ENCODE peak calls at places on chromosomes 16 and 17, in ten cellular contexts. D is activated T-helper 1 cell treated with Interleukin-2 at 50 U/mL for 16 hours; V is H7; X is NCI-H187; C is brain microvascular endothelial cell; G is HCEC 1CT; P is stimulated activated CD4-positive, alpha-beta T cell treated with anti-CD3 and anti-CD28 coated beads, Interleukin-15, amount 100 ng/mL, for 1 hour; A is LoVo; L is amygdala; O is Right ventricle myocardium superior. B is an unnamed sample.

GRCh38 chr17:17719199-17719940 is 38.1 kb downstream of the RAI1 start:
- DNase-seq in A (no peak), O (no peak), G (no peak), L (no peak), V (no peak), P (no peak), X (no peak), D (no peak), C (no peak), B (no peak)

GRCh38 chr17:72361892-72362291 is 241.1 kb downstream of the SOX9 start:
- DNase-seq in L (no peak), P (no peak), G (peak), A (no peak), D (no peak), X (no peak), V (no peak), C (peak), O (no peak), B (no peak)

GRCh38 chr17:35022536-35023063 is 40.9 kb downstream of the RFFL start:
- DNase-seq in L (peak), O (peak), P (peak), G (peak), V (no peak), X (no peak), C (peak), D (peak), A (no peak), B (peak)

GRCh38 chr17:43917348-43918025 is 10.2 kb upstream of the MPP2 start:
- DNase-seq in C (peak), O (peak), V (peak), L (no peak), P (peak), D (peak), X (no peak), G (no peak), A (no peak), B (peak)

GRCh38 chr16:47045023-47045422 is 71.5 kb upstream of the DNAJA2 start:
- DNase-seq in O (no peak), A (no peak), D (no peak), X (no peak), P (no peak), L (no peak), G (no peak), C (no peak), V (peak), B (peak)

GRCh38 chr16:35749253-35750141 is 2290.1 kb downstream of the TP53TG3F start:
- DNase-seq in G (no peak), V (peak), X (no peak), P (no peak), C (no peak), A (no peak), D (no peak), L (no peak), O (no peak), B (no peak)

GRCh38 chr17:76385892-76386786 is 1.7 kb downstream of the SPHK1 start:
- DNase-seq in L (no peak), G (peak), A (peak), X (peak), C (peak), V (peak), D (peak), P (peak), O (peak), B (peak)

GRCh38 chr17:41140360-41141132 is at the start of gene KRTAP4-6:
- DNase-seq in X (no peak), V (no peak), A (no peak), C (peak), P (no peak), L (no peak), D (no peak), O (no peak), G (peak), B (no peak)

GRCh38 chr16:3175157-3176153 is 12.5 kb upstream of the OR1F1 start:
- DNase-seq in O (no peak), A (peak), P (no peak), L (no peak), C (peak), G (peak), V (peak), D (no peak), X (no peak), B (no peak)

GRCh38 chr17:43745541-43745940 is 13.1 kb downstream of the SOST start:
- DNase-seq in C (no peak), A (no peak), O (no peak), V (peak), L (no peak), P (no peak), X (no peak), G (no peak), D (no peak), B (no peak)

GRCh38 chr16:73083271-73083670 is 35.3 kb upstream of the ZFHX3 start:
- DNase-seq in G (no peak), O (no peak), P (no peak), C (no peak), V (no peak), L (no peak), D (no peak), A (no peak), X (no peak), B (no peak)

GRCh38 chr17:4304417-4305027 is 40.7 kb upstream of the ANKFY1 start:
- DNase-seq in P (no peak), C (peak), X (no peak), O (no peak), L (no peak), A (peak), D (peak), V (peak), G (peak), B (no peak)

GRCh38 chr17:45248132-45248936 is 13.6 kb downstream of the SPATA32 start:
- DNase-seq in V (peak), O (peak), G (no peak), D (peak), C (no peak), P (peak), L (no peak), X (no peak), A (peak), B (no peak)

GRCh38 chr17:7880076-7880868 is 8.3 kb upstream of the CHD3 start:
- DNase-seq in G (no peak), D (no peak), X (no peak), C (no peak), O (no peak), V (no peak), L (no peak), P (no peak), A (no peak), B (no peak)

GRCh38 chr17:22704674-22705073 is 1012.4 kb downstream of the KCNJ18 start:
- DNase-seq in P (no peak), G (no peak), O (no peak), X (no peak), L (no peak), A (no peak), V (no peak), D (no peak), C (no peak), B (no peak)

GRCh38 chr17:72447251-72447640 is 326.4 kb downstream of the SOX9 start:
- DNase-seq in A (no peak), P (no peak), V (no peak), C (no peak), O (no peak), D (no peak), L (no peak), X (no peak), G (no peak), B (no peak)

GRCh38 chr17:80758793-80759673 is 214.4 kb downstream of the RPTOR start:
- DNase-seq in O (peak), P (no peak), L (no peak), D (no peak), V (no peak), C (no peak), G (no peak), X (no peak), A (no peak), B (no peak)

GRCh38 chr17:58377661-58378060 is 25.7 kb upstream of the SUPT4H1 start:
- DNase-seq in G (no peak), A (no peak), P (no peak), V (no peak), D (no peak), C (no peak), L (no peak), X (no peak), O (no peak), B (no peak)

GRCh38 chr16:57846078-57846697 is 43.9 kb upstream of the KIFC3 start:
- DNase-seq in C (no peak), V (peak), O (no peak), A (no peak), D (no peak), P (no peak), G (no peak), X (peak), L (no peak), B (no peak)

GRCh38 chr17:78764871-78765270 is 17.2 kb downstream of the CYTH1 start:
- DNase-seq in A (no peak), V (no peak), D (no peak), L (no peak), X (no peak), G (no peak), O (no peak), C (no peak), P (no peak), B (peak)

GRCh38 chr17:68296217-68297140 is 5.2 kb downstream of the ARSG start:
- DNase-seq in P (no peak), V (peak), L (no peak), D (peak), A (no peak), O (no peak), X (no peak), G (no peak), C (no peak), B (no peak)

GRCh38 chr17:51119415-51120356 is 982 bp downstream of the SPAG9 start:
- DNase-seq in G (peak), C (peak), V (peak), D (peak), A (peak), X (no peak), O (peak), L (no peak), P (no peak), B (no peak)

GRCh38 chr16:3173892-3174617 is 13.9 kb upstream of the OR1F1 start:
- DNase-seq in O (no peak), C (no peak), A (peak), L (no peak), D (no peak), X (no peak), P (no peak), G (peak), V (peak), B (no peak)

GRCh38 chr17:76527430-76528111 is 9.9 kb downstream of the CYGB start:
- DNase-seq in X (no peak), P (no peak), O (peak), V (peak), D (peak), G (peak), A (no peak), L (no peak), C (peak), B (no peak)

GRCh38 chr16:25747160-25747758 is 55.5 kb downstream of the HS3ST4 start:
- DNase-seq in G (no peak), X (no peak), O (no peak), P (no peak), A (no peak), V (peak), C (no peak), D (no peak), L (no peak), B (no peak)

GRCh38 chr17:81193470-81194224 is 27.6 kb upstream of the AATK start:
- DNase-seq in A (no peak), C (no peak), X (no peak), L (no peak), V (no peak), P (no peak), O (peak), D (no peak), G (no peak), B (no peak)

GRCh38 chr17:38656959-38657823 is 17.6 kb downstream of the EPOP start:
- DNase-seq in X (no peak), G (no peak), A (no peak), D (no peak), P (no peak), V (peak), L (no peak), O (no peak), C (no peak), B (peak)

GRCh38 chr16:24731722-24732419 is 2.4 kb downstream of the TNRC6A start:
- DNase-seq in V (no peak), A (no peak), P (no peak), G (no peak), O (peak), D (no peak), C (no peak), L (no peak), X (no peak), B (no peak)

GRCh38 chr17:14768923-14769322 is 468.0 kb downstream of the HS3ST3B1 start:
- DNase-seq in L (no peak), P (no peak), C (no peak), A (no peak), O (no peak), V (no peak), D (no peak), G (no peak), X (no peak), B (no peak)

GRCh38 chr17:2173005-2173404 is 118.1 kb downstream of the HIC1 start:
- DNase-seq in O (no peak), G (peak), P (no peak), X (no peak), L (no peak), A (no peak), C (no peak), D (no peak), V (no peak), B (no peak)

GRCh38 chr16:14289692-14290340 is 218.7 kb downstream of the MRTFB start:
- DNase-seq in L (no peak), A (no peak), P (no peak), C (no peak), V (peak), G (peak), D (no peak), O (no peak), X (no peak), B (peak)

GRCh38 chr16:2486645-2487516 is 12.0 kb downstream of the TBC1D24 start:
- DNase-seq in X (peak), G (no peak), O (peak), L (no peak), A (no peak), P (peak), D (peak), V (peak), C (no peak), B (peak)

GRCh38 chr16:986925-987581 is 5.5 kb downstream of the SOX8 start:
- DNase-seq in O (no peak), L (no peak), D (no peak), V (no peak), G (no peak), A (no peak), X (no peak), C (no peak), P (no peak), B (no peak)

B was measured in dorsolateral prefrontal cortex.